ENCODE peak calls at places on chromosomes 12 and 14, in nine cellular contexts. T is astrocyte, X is epithelial cell of esophagus, I is Peyer's patch, D is stomach, J is GM10248, S is AG04450, K is left ventricle myocardium inferior, Y is tibial artery. G is an unnamed sample.

GRCh38 chr12:130970165-130970907 is 16.6 kb downstream of the ADGRD1 start:
- DNase-seq in T (no peak), K (no peak), I (no peak), J (no peak), X (no peak), D (no peak), Y (no peak), S (no peak), G (no peak)

GRCh38 chr12:49092086-49092815 is 2.4 kb downstream of the DHH start:
- DNase-seq in I (peak), X (peak), D (no peak), T (no peak), S (no peak), K (peak), J (peak), Y (no peak), G (peak)

GRCh38 chr14:103123634-103124500 is 606 bp downstream of the TNFAIP2 start:
- DNase-seq in S (no peak), X (peak), J (no peak), I (no peak), T (no peak), K (peak), Y (peak), D (peak), G (no peak)

GRCh38 chr12:54197037-54197909 is 8.5 kb upstream of the SMUG1 start:
- DNase-seq in S (no peak), J (peak), D (no peak), K (no peak), I (peak), T (peak), X (peak), Y (no peak), G (no peak)

GRCh38 chr14:100605706-100606686 is 18.8 kb upstream of the BEGAIN start:
- DNase-seq in I (no peak), X (no peak), Y (no peak), S (no peak), T (peak), D (no peak), K (no peak), J (no peak), G (no peak)

GRCh38 chr12:25789520-25789919 is 169.0 kb upstream of the RASSF8 start:
- DNase-seq in K (no peak), D (no peak), S (no peak), T (peak), X (no peak), I (no peak), Y (no peak), J (no peak), G (no peak)

GRCh38 chr12:28172434-28173030 is 17.7 kb upstream of the CCDC91 start:
- DNase-seq in K (no peak), X (peak), T (peak), D (peak), Y (no peak), J (no peak), I (no peak), S (peak), G (no peak)

GRCh38 chr12:131092911-131093901 is 139.5 kb downstream of the ADGRD1 start:
- DNase-seq in X (no peak), K (no peak), Y (peak), I (no peak), D (no peak), S (no peak), T (no peak), J (peak), G (no peak)

GRCh38 chr12:46470039-46470627 is 97.6 kb upstream of the SLC38A2 start:
- DNase-seq in I (no peak), X (no peak), S (no peak), T (no peak), Y (no peak), J (no peak), K (no peak), D (no peak), G (no peak)

GRCh38 chr12:41151789-41152188 is 36.3 kb upstream of the PDZRN4 start:
- DNase-seq in Y (no peak), T (peak), D (no peak), X (peak), S (no peak), I (no peak), J (no peak), K (no peak), G (no peak)

GRCh38 chr14:22549981-22550670 is 38.9 kb downstream of the DAD1 start:
- DNase-seq in T (peak), K (no peak), I (peak), Y (no peak), S (peak), J (peak), D (no peak), X (no peak), G (no peak)

GRCh38 chr14:58587271-58587670 is 50.5 kb upstream of the DACT1 start:
- DNase-seq in K (no peak), D (no peak), J (no peak), T (peak), S (peak), I (no peak), Y (no peak), X (no peak), G (no peak)

GRCh38 chr12:2172486-2173214 is 119.9 kb downstream of the CACNA1C start:
- DNase-seq in X (no peak), I (no peak), K (no peak), T (no peak), D (no peak), Y (no peak), J (no peak), S (no peak), G (no peak)

GRCh38 chr14:76987956-76988520 is 40.5 kb downstream of the IRF2BPL start:
- DNase-seq in I (no peak), J (no peak), S (no peak), K (no peak), D (no peak), Y (no peak), T (no peak), X (no peak), G (no peak)

GRCh38 chr12:102374190-102374589 is 106.2 kb downstream of the IGF1 start:
- DNase-seq in D (no peak), T (no peak), X (no peak), S (no peak), I (no peak), K (no peak), Y (no peak), J (no peak), G (no peak)

GRCh38 chr12:72267974-72268373 is 4.2 kb upstream of the TRHDE start:
- DNase-seq in I (no peak), D (no peak), X (no peak), S (no peak), K (no peak), Y (no peak), T (no peak), J (no peak), G (no peak)

GRCh38 chr12:47067176-47067575 is 12.2 kb upstream of the PCED1B start:
- DNase-seq in X (no peak), I (no peak), K (no peak), S (no peak), T (no peak), D (no peak), Y (no peak), J (no peak), G (no peak)

GRCh38 chr12:46268349-46268616 is 560 bp downstream of the SLC38A1 start:
- DNase-seq in X (peak), Y (no peak), K (no peak), I (no peak), S (no peak), T (peak), J (no peak), D (no peak), G (no peak)

DNA sequence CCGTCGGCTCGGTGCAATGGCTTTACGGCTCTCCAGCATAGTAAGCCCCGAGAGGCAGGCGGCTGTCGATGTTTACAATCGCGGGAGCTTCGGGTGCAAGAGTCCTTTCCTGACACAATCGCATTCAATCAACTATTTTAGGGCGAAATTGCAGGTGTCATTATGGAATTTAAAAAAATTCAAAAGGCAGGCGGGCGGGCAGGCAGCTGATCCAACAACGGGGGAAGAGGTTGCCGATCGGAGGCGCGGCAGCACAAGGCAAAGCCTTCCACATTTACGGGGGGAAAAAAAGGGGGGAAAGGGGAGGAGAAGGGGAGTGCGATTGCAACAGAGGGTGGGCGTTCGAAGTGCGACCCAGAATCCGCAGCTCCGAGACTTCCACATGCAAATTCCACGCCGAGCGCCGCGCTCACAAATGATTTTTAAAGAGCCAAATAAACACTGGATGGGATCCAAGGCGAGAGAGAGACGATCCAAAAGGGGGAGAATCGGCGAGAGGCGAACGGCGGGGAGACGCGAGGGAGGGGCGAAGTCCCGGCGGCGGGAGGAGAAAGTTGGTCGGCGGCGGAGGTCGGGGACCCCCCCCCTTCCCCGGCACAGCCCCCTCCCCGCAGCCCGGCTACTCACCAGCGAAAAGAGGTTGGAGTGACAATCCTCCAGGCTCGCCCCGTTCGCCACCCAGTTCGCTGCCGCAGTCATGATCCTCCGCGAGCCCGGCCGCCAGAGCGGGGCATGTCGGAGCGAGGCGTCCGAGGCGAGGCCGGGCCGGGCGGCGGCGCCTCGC is 868 bp downstream of the MED13L start:
- DNase-seq in X (peak), K (peak), J (peak), T (peak), D (peak), S (no peak), Y (peak), I (peak), G (peak)
- TF ChIP-seq CTCF in X (no peak), K (no peak), J (no peak), T (no peak), D (no peak), S (peak), Y (no peak), I (no peak), G (no peak)

DNA sequence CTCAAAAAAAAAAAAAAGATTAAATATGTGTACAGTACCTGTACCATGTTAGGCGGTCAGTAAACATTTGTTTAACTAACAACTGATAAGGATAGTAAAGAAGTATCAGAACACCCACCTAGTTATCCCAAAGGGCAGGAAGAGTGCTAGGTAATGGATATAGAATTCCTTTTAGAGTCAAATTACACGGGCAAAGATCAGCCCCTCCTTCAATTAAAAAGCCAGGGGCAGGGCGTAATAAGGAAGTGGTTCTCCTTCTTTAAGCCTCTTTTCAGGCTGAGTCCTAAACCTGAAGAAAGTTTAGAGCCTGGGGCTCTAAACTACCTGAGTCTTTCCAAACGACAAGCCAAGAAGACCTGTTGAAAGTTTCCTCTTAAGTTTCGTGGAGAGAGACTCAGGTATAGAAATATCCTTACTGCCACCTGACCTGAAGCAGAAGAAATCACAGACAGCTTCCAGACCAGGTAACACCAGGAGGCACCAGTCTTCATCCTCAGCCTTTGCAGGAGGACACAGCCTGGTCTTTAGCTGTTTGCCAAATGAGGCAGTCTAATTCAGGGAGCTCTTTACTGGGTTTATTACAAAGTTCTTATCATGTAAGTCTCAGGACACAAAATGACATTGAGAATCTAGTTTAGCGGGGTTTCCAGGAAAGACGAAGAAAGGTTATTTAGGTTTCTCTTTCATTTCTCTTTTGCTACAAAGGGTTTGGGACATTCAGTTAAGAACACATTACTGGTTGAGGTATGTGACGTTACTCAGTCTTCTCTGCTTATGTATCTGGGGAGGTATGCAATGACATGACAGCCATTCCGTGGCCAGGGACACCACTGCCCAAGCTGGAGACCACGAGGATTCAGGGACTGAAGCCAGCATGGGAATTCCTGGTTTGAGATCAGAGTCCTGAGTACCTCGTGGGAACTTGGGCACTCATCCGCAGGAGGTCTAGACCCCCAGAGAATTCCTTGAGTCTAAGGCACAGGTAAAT is at the start of gene BCL2L14:
- DNase-seq in T (peak), J (peak), Y (no peak), I (no peak), S (no peak), D (no peak), X (peak), K (no peak), G (no peak)
- TF ChIP-seq CTCF in T (no peak), J (no peak), Y (no peak), I (no peak), S (no peak), D (no peak), X (peak), K (no peak), G (no peak)

DNA sequence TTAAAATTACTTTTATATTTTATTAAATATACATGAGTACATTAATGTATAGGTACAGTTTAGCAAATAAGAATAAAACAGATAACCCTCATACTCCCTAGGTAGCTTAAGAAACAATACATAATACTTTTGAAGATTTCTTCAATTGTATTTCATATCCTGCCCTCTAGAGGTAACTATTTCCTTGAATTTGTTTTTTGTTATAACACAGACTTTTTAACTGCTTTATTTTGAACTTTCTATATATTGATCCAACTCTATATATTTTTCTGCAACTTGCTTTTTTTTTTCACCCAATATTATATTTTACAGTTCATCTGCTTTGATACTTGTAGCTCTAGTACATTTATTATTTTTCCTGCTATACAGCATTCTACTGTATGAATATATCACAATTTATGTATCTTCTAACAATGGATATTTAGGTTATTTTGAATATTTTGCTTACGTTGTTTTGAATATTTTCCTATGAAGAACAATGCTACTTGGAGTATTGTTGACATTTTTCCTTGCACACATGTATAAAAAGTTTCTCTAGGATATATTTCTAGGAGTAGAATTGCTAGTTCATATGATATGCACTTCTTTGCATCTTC is 72.8 kb upstream of the ABCD2 start:
- DNase-seq in K (no peak), X (peak), S (no peak), T (peak), J (peak), I (no peak), Y (no peak), D (no peak), G (no peak)
- TF ChIP-seq CTCF in K (peak), X (no peak), S (no peak), T (peak), J (no peak), I (no peak), Y (no peak), D (no peak), G (peak)

DNA sequence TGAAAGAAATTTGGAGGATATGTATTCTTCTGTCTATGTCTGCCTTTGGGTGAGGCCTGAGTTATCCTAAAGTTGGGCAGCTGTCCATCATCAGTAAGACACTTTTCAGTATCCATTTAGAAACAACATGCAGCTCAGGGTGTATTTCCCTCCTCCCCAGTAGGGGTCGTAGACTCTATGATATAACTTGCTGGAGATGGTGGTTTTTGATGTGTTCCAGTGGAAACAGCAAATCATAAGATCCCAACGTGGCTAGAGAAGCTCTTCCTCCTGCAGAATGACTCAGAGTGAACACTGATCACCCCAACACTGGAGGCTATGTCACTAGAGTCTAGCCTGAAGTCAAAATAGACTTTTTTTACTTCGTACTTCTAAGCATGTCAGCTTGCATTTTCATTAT is 331.6 kb upstream of the STXBP6 start:
- DNase-seq in S (no peak), I (no peak), T (no peak), Y (no peak), X (no peak), D (no peak), K (no peak), J (no peak), G (no peak)
- TF ChIP-seq CTCF in S (no peak), I (no peak), T (no peak), Y (no peak), X (no peak), D (no peak), K (peak), J (no peak), G (no peak)

GRCh38 chr14:54566152-54566409 is 847 bp upstream of the SAMD4A start:
- DNase-seq in J (no peak), D (no peak), I (no peak), S (no peak), Y (no peak), T (no peak), X (no peak), K (no peak), G (no peak)

GRCh38 chr14:54564071-54564798 is 2.7 kb upstream of the SAMD4A start:
- DNase-seq in S (no peak), X (peak), K (no peak), T (peak), I (no peak), J (peak), D (no peak), Y (no peak), G (no peak)

GRCh38 chr14:54566410-54567223 is at the start of gene SAMD4A:
- DNase-seq in D (peak), J (peak), K (peak), Y (peak), S (peak), X (peak), I (peak), T (peak), G (peak)

GRCh38 chr14:54564799-54565235 is 2.1 kb upstream of the SAMD4A start:
- DNase-seq in X (peak), S (peak), K (no peak), D (no peak), J (no peak), Y (peak), T (peak), I (no peak), G (no peak)

GRCh38 chr14:54565236-54566151 is 1.4 kb upstream of the SAMD4A start:
- DNase-seq in D (peak), T (peak), Y (peak), J (peak), K (peak), I (peak), S (peak), X (peak), G (peak)
- TF ChIP-seq CTCF in D (peak), T (no peak), Y (no peak), J (peak), K (peak), I (peak), S (no peak), X (no peak), G (no peak)

GRCh38 chr14:61567838-61568571 is 127.3 kb upstream of the HIF1A start:
- DNase-seq in T (no peak), X (no peak), Y (peak), D (no peak), S (no peak), I (peak), K (no peak), J (peak), G (no peak)

GRCh38 chr14:61570188-61570960 is 124.9 kb upstream of the HIF1A start:
- DNase-seq in D (no peak), K (no peak), J (no peak), S (no peak), X (no peak), Y (no peak), I (no peak), T (peak), G (no peak)

GRCh38 chr14:61569308-61569707 is 126.0 kb upstream of the HIF1A start:
- DNase-seq in S (no peak), I (no peak), T (no peak), K (no peak), X (no peak), D (no peak), Y (no peak), J (no peak), G (no peak)

GRCh38 chr14:61569783-61570182 is 125.5 kb upstream of the HIF1A start:
- DNase-seq in X (peak), T (peak), D (peak), Y (peak), K (peak), I (no peak), J (no peak), S (no peak), G (peak)

GRCh38 chr14:61568572-61569011 is 126.7 kb upstream of the HIF1A start:
- DNase-seq in Y (no peak), T (no peak), X (peak), S (no peak), I (peak), J (peak), D (peak), K (peak), G (peak)
- TF ChIP-seq CTCF in Y (no peak), T (no peak), X (no peak), S (no peak), I (no peak), J (peak), D (no peak), K (peak), G (no peak)

DNA sequence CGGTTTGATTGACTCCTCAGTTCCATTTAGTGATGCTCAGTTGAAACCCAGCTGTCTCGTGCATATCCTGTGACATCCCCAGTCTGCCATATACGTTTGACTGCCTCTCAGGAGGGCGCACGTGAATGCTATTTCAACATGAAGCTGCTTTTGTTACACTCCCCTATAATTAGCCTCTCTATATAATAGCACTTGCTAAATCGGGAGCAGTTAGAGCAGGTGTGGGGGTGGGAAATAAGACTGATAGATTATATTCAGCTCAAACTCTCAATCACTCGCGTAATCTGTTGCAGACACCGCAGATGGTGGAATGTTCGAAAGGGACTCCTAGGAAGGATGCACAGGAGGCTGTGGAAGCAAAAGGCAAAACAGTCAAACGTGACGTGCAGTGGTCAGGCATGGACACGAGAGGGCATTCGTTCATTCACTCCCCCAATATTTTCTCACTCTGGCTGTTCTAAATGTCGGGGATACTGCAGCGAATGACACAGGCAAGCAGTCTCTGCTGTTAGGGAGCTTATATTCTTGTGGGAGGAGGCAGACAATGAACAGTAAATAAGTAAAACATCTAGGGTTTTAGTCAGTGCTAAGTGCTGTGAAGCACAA is 29.8 kb downstream of the KCNA1 start:
- DNase-seq in I (no peak), Y (no peak), T (no peak), K (no peak), X (no peak), J (no peak), S (no peak), D (no peak), G (no peak)
- TF ChIP-seq CTCF in I (no peak), Y (no peak), T (no peak), K (no peak), X (no peak), J (no peak), S (no peak), D (no peak), G (no peak)

GRCh38 chr12:11209098-11209497 is 22.4 kb upstream of the TAS2R42 start:
- DNase-seq in X (no peak), K (no peak), Y (no peak), T (no peak), D (no peak), J (no peak), S (no peak), I (no peak), G (no peak)
- TF ChIP-seq CTCF in X (no peak), K (no peak), Y (no peak), T (no peak), D (no peak), J (no peak), S (no peak), I (no peak), G (no peak)

GRCh38 chr12:6444031-6444430 is 724 bp upstream of the CD27 start:
- DNase-seq in T (no peak), X (no peak), J (no peak), Y (no peak), K (no peak), D (no peak), I (no peak), S (no peak), G (no peak)
- TF ChIP-seq CTCF in T (no peak), X (no peak), J (no peak), Y (no peak), K (no peak), D (no peak), I (no peak), S (no peak), G (no peak)

G was measured in CD8-positive, alpha-beta T cell.